ENCODE peak calls at places on chromosomes 5 and 9, in eight cellular contexts. One of them, this sample, is unnamed. For H3K4me1, the result is how much of the 10 kb centered on the place peaks cover.

GRCh38 chr9:6692891-6693361 is 47.4 kb upstream of the GLDC start:
- DNase-seq in uterus: no peak
- DNase-seq in pancreas: no peak
- DNase-seq in lung: no peak
- DNase-seq in CD8-positive, alpha-beta memory T cell: no peak
- DNase-seq in cardiac muscle cell: no peak
- DNase-seq in keratinocyte: no peak
- DNase-seq in mesenchymal stem cell: no peak
- DNase-seq in this sample: peak

GRCh38 chr9:122216138-122216797 is 12.5 kb downstream of the LHX6 start:
- DNase-seq in mesenchymal stem cell: no peak
- DNase-seq in CD8-positive, alpha-beta memory T cell: no peak
- DNase-seq in uterus: no peak
- DNase-seq in pancreas: no peak
- DNase-seq in keratinocyte: no peak
- DNase-seq in cardiac muscle cell: no peak
- DNase-seq in lung: no peak
- DNase-seq in this sample: no peak

GRCh38 chr9:119412399-119412798 is 43.2 kb upstream of the BRINP1 start:
- DNase-seq in lung: no peak
- DNase-seq in uterus: no peak
- DNase-seq in cardiac muscle cell: no peak
- DNase-seq in mesenchymal stem cell: no peak
- DNase-seq in CD8-positive, alpha-beta memory T cell: no peak
- DNase-seq in keratinocyte: no peak
- DNase-seq in pancreas: no peak
- DNase-seq in this sample: no peak

GRCh38 chr5:35780236-35780635 is 76.5 kb upstream of the IL7R start:
- DNase-seq in mesenchymal stem cell: no peak
- DNase-seq in CD8-positive, alpha-beta memory T cell: peak
- DNase-seq in cardiac muscle cell: no peak
- DNase-seq in pancreas: no peak
- DNase-seq in keratinocyte: no peak
- DNase-seq in uterus: no peak
- DNase-seq in lung: no peak
- DNase-seq in this sample: no peak

GRCh38 chr5:179311581-179311980 is 33.7 kb downstream of the ADAMTS2 start:
- DNase-seq in cardiac muscle cell: no peak
- DNase-seq in uterus: peak
- DNase-seq in mesenchymal stem cell: no peak
- DNase-seq in CD8-positive, alpha-beta memory T cell: peak
- DNase-seq in pancreas: peak
- DNase-seq in lung: no peak
- DNase-seq in keratinocyte: no peak
- DNase-seq in this sample: no peak

GRCh38 chr9:117744856-117745389 is 40.7 kb downstream of the TLR4 start:
- DNase-seq in lung: no peak
- DNase-seq in CD8-positive, alpha-beta memory T cell: no peak
- DNase-seq in pancreas: peak
- DNase-seq in uterus: no peak
- DNase-seq in keratinocyte: no peak
- DNase-seq in cardiac muscle cell: peak
- DNase-seq in mesenchymal stem cell: no peak
- DNase-seq in this sample: no peak

GRCh38 chr9:123614503-123615258 is 258.7 kb downstream of the CRB2 start:
- DNase-seq in keratinocyte: no peak
- DNase-seq in mesenchymal stem cell: peak
- DNase-seq in CD8-positive, alpha-beta memory T cell: no peak
- DNase-seq in pancreas: no peak
- DNase-seq in cardiac muscle cell: no peak
- DNase-seq in uterus: no peak
- DNase-seq in lung: no peak
- DNase-seq in this sample: no peak

GRCh38 chr5:1019001-1019651 is 10.5 kb downstream of the NKD2 start:
- DNase-seq in cardiac muscle cell: no peak
- DNase-seq in lung: no peak
- DNase-seq in CD8-positive, alpha-beta memory T cell: peak
- DNase-seq in keratinocyte: no peak
- DNase-seq in uterus: no peak
- DNase-seq in pancreas: peak
- DNase-seq in mesenchymal stem cell: no peak
- DNase-seq in this sample: no peak

GRCh38 chr9:81609782-81610738 is 79.3 kb downstream of the TLE1 start:
- DNase-seq in mesenchymal stem cell: peak
- DNase-seq in cardiac muscle cell: peak
- DNase-seq in pancreas: no peak
- DNase-seq in keratinocyte: no peak
- DNase-seq in CD8-positive, alpha-beta memory T cell: no peak
- DNase-seq in uterus: no peak
- DNase-seq in lung: no peak
- DNase-seq in this sample: no peak

GRCh38 chr9:613771-614347 is 227.6 kb upstream of the DMRT1 start:
- DNase-seq in lung: peak
- DNase-seq in pancreas: peak
- DNase-seq in CD8-positive, alpha-beta memory T cell: no peak
- DNase-seq in cardiac muscle cell: peak
- DNase-seq in mesenchymal stem cell: peak
- DNase-seq in keratinocyte: no peak
- DNase-seq in uterus: peak
- DNase-seq in this sample: peak

GRCh38 chr9:136377351-136378170 is 4.1 kb upstream of the CARD9 start:
- DNase-seq in CD8-positive, alpha-beta memory T cell: no peak
- DNase-seq in uterus: no peak
- DNase-seq in lung: no peak
- DNase-seq in cardiac muscle cell: no peak
- DNase-seq in mesenchymal stem cell: no peak
- DNase-seq in pancreas: no peak
- DNase-seq in keratinocyte: no peak
- DNase-seq in this sample: no peak

GRCh38 chr5:55821731-55822512 is 29.2 kb upstream of the IL31RA start:
- DNase-seq in pancreas: peak
- DNase-seq in lung: no peak
- DNase-seq in mesenchymal stem cell: peak
- DNase-seq in cardiac muscle cell: peak
- DNase-seq in CD8-positive, alpha-beta memory T cell: no peak
- DNase-seq in keratinocyte: no peak
- DNase-seq in uterus: no peak
- DNase-seq in this sample: no peak

GRCh38 chr9:130665029-130665430 is 636 bp downstream of the PRDM12 start:
- DNase-seq in mesenchymal stem cell: no peak
- DNase-seq in lung: no peak
- DNase-seq in cardiac muscle cell: no peak
- DNase-seq in uterus: no peak
- DNase-seq in CD8-positive, alpha-beta memory T cell: no peak
- DNase-seq in keratinocyte: no peak
- DNase-seq in pancreas: no peak
- DNase-seq in this sample: no peak
- H3K4me1 ChIP-seq in mesenchymal stem cell: under half
- H3K4me1 ChIP-seq in lung: under half
- H3K4me1 ChIP-seq in cardiac muscle cell: under half
- H3K4me1 ChIP-seq in uterus: under half
- H3K4me1 ChIP-seq in CD8-positive, alpha-beta memory T cell: under half
- H3K4me1 ChIP-seq in keratinocyte: under half
- H3K4me1 ChIP-seq in pancreas: under half
- H3K4me1 ChIP-seq in this sample: under half

DNA sequence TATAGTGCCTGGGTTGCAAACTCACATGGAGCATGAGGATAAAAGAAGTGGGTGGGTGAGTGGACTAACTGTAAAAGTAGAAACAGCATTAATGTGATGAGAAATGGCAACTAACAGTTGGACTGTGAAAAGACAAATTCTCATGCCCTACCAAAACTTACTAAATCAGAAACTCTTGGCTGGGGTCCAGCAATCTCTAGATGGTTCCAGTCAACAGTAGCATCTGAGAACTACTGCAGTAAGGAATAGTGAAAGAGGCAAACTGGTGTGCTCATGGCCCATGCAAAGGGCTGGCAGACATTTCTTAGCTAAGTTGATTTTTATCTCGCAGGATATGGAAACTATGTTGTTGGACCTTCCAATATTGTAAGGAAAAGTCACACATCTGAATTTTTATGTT is 150.3 kb downstream of the PIK3R1 start:
- DNase-seq in cardiac muscle cell: no peak
- DNase-seq in keratinocyte: no peak
- DNase-seq in lung: no peak
- DNase-seq in uterus: no peak
- DNase-seq in mesenchymal stem cell: no peak
- DNase-seq in CD8-positive, alpha-beta memory T cell: no peak
- DNase-seq in pancreas: no peak
- DNase-seq in this sample: no peak
- H3K4me1 ChIP-seq in cardiac muscle cell: under half
- H3K4me1 ChIP-seq in keratinocyte: under half
- H3K4me1 ChIP-seq in lung: under half
- H3K4me1 ChIP-seq in uterus: under half
- H3K4me1 ChIP-seq in mesenchymal stem cell: under half
- H3K4me1 ChIP-seq in CD8-positive, alpha-beta memory T cell: under half
- H3K4me1 ChIP-seq in pancreas: under half
- H3K4me1 ChIP-seq in this sample: under half

GRCh38 chr9:110031511-110032173 is 176.3 kb downstream of the C9orf152 start:
- DNase-seq in keratinocyte: no peak
- DNase-seq in pancreas: no peak
- DNase-seq in uterus: no peak
- DNase-seq in CD8-positive, alpha-beta memory T cell: no peak
- DNase-seq in mesenchymal stem cell: peak
- DNase-seq in cardiac muscle cell: peak
- DNase-seq in lung: no peak
- DNase-seq in this sample: no peak

GRCh38 chr9:110030632-110031031 is 177.3 kb downstream of the C9orf152 start:
- DNase-seq in uterus: no peak
- DNase-seq in keratinocyte: peak
- DNase-seq in mesenchymal stem cell: peak
- DNase-seq in CD8-positive, alpha-beta memory T cell: no peak
- DNase-seq in lung: no peak
- DNase-seq in pancreas: no peak
- DNase-seq in cardiac muscle cell: peak
- DNase-seq in this sample: no peak

GRCh38 chr9:110028281-110029075 is 179.5 kb downstream of the C9orf152 start:
- DNase-seq in keratinocyte: no peak
- DNase-seq in cardiac muscle cell: peak
- DNase-seq in lung: no peak
- DNase-seq in pancreas: no peak
- DNase-seq in mesenchymal stem cell: peak
- DNase-seq in CD8-positive, alpha-beta memory T cell: no peak
- DNase-seq in uterus: no peak
- DNase-seq in this sample: no peak

GRCh38 chr9:110029422-110029814 is 178.5 kb downstream of the C9orf152 start:
- DNase-seq in lung: peak
- DNase-seq in mesenchymal stem cell: peak
- DNase-seq in keratinocyte: peak
- DNase-seq in pancreas: no peak
- DNase-seq in CD8-positive, alpha-beta memory T cell: no peak
- DNase-seq in cardiac muscle cell: peak
- DNase-seq in uterus: no peak
- DNase-seq in this sample: no peak

GRCh38 chr9:110029815-110030480 is 178.0 kb downstream of the C9orf152 start:
- DNase-seq in pancreas: no peak
- DNase-seq in lung: no peak
- DNase-seq in keratinocyte: no peak
- DNase-seq in uterus: no peak
- DNase-seq in cardiac muscle cell: no peak
- DNase-seq in CD8-positive, alpha-beta memory T cell: no peak
- DNase-seq in mesenchymal stem cell: no peak
- DNase-seq in this sample: no peak
- H3K4me1 ChIP-seq in pancreas: under half
- H3K4me1 ChIP-seq in lung: under half
- H3K4me1 ChIP-seq in keratinocyte: under half
- H3K4me1 ChIP-seq in uterus: under half
- H3K4me1 ChIP-seq in cardiac muscle cell: under half
- H3K4me1 ChIP-seq in CD8-positive, alpha-beta memory T cell: under half
- H3K4me1 ChIP-seq in mesenchymal stem cell: under half
- H3K4me1 ChIP-seq in this sample: under half

GRCh38 chr9:113151696-113152630 is 1.2 kb downstream of the SLC31A2 start:
- DNase-seq in CD8-positive, alpha-beta memory T cell: no peak
- DNase-seq in cardiac muscle cell: no peak
- DNase-seq in uterus: no peak
- DNase-seq in mesenchymal stem cell: no peak
- DNase-seq in lung: no peak
- DNase-seq in keratinocyte: no peak
- DNase-seq in pancreas: no peak
- DNase-seq in this sample: no peak

GRCh38 chr9:113152699-113153098 is 1.9 kb downstream of the SLC31A2 start:
- DNase-seq in pancreas: no peak
- DNase-seq in mesenchymal stem cell: no peak
- DNase-seq in cardiac muscle cell: no peak
- DNase-seq in lung: no peak
- DNase-seq in CD8-positive, alpha-beta memory T cell: no peak
- DNase-seq in uterus: no peak
- DNase-seq in keratinocyte: peak
- DNase-seq in this sample: no peak

GRCh38 chr9:113154471-113154870 is 3.7 kb downstream of the SLC31A2 start:
- DNase-seq in CD8-positive, alpha-beta memory T cell: no peak
- DNase-seq in mesenchymal stem cell: peak
- DNase-seq in pancreas: no peak
- DNase-seq in cardiac muscle cell: peak
- DNase-seq in lung: no peak
- DNase-seq in uterus: no peak
- DNase-seq in keratinocyte: no peak
- DNase-seq in this sample: no peak

GRCh38 chr9:113154936-113155335 is 4.1 kb downstream of the SLC31A2 start:
- DNase-seq in CD8-positive, alpha-beta memory T cell: no peak
- DNase-seq in lung: no peak
- DNase-seq in pancreas: no peak
- DNase-seq in cardiac muscle cell: peak
- DNase-seq in uterus: no peak
- DNase-seq in mesenchymal stem cell: peak
- DNase-seq in keratinocyte: no peak
- DNase-seq in this sample: no peak

GRCh38 chr9:113153599-113153998 is 2.8 kb downstream of the SLC31A2 start:
- DNase-seq in mesenchymal stem cell: no peak
- DNase-seq in lung: no peak
- DNase-seq in cardiac muscle cell: no peak
- DNase-seq in keratinocyte: no peak
- DNase-seq in pancreas: no peak
- DNase-seq in uterus: no peak
- DNase-seq in CD8-positive, alpha-beta memory T cell: no peak
- DNase-seq in this sample: no peak
- H3K4me1 ChIP-seq in mesenchymal stem cell: under half
- H3K4me1 ChIP-seq in lung: under half
- H3K4me1 ChIP-seq in cardiac muscle cell: under half
- H3K4me1 ChIP-seq in keratinocyte: under half
- H3K4me1 ChIP-seq in pancreas: under half
- H3K4me1 ChIP-seq in uterus: under half
- H3K4me1 ChIP-seq in CD8-positive, alpha-beta memory T cell: under half
- H3K4me1 ChIP-seq in this sample: under half

GRCh38 chr5:132430736-132431135 is 59.8 kb downstream of the IRF1 start:
- DNase-seq in mesenchymal stem cell: no peak
- DNase-seq in cardiac muscle cell: no peak
- DNase-seq in uterus: no peak
- DNase-seq in pancreas: no peak
- DNase-seq in lung: no peak
- DNase-seq in CD8-positive, alpha-beta memory T cell: no peak
- DNase-seq in keratinocyte: no peak
- DNase-seq in this sample: no peak
- H3K4me1 ChIP-seq in mesenchymal stem cell: under half
- H3K4me1 ChIP-seq in cardiac muscle cell: under half
- H3K4me1 ChIP-seq in uterus: under half
- H3K4me1 ChIP-seq in pancreas: under half
- H3K4me1 ChIP-seq in lung: under half
- H3K4me1 ChIP-seq in CD8-positive, alpha-beta memory T cell: half or more
- H3K4me1 ChIP-seq in keratinocyte: under half
- H3K4me1 ChIP-seq in this sample: under half

GRCh38 chr5:177306674-177307543 is 3.3 kb downstream of the PRELID1 start:
- DNase-seq in lung: no peak
- DNase-seq in keratinocyte: no peak
- DNase-seq in cardiac muscle cell: peak
- DNase-seq in mesenchymal stem cell: peak
- DNase-seq in uterus: no peak
- DNase-seq in pancreas: no peak
- DNase-seq in CD8-positive, alpha-beta memory T cell: no peak
- DNase-seq in this sample: no peak
- H3K4me1 ChIP-seq in lung: under half
- H3K4me1 ChIP-seq in keratinocyte: under half
- H3K4me1 ChIP-seq in cardiac muscle cell: under half
- H3K4me1 ChIP-seq in mesenchymal stem cell: under half
- H3K4me1 ChIP-seq in uterus: under half
- H3K4me1 ChIP-seq in pancreas: under half
- H3K4me1 ChIP-seq in CD8-positive, alpha-beta memory T cell: under half
- H3K4me1 ChIP-seq in this sample: under half